ENCODE peak calls at places on chromosome 19, in seven cellular contexts. W, I, A, G, V, Z and X are unnamed samples.

GRCh38 chr19:52590728-52591127 is 20.6 kb downstream of the ZNF701 start:
- DNase-seq in W (no peak), I (no peak), A (no peak), G (no peak), V (no peak), Z (no peak), X (no peak)

GRCh38 chr19:51701468-51702100 is 8.5 kb downstream of the SPACA6 start:
- DNase-seq in W (no peak), I (no peak), A (no peak), G (no peak), V (no peak), Z (no peak), X (no peak)

GRCh38 chr19:40756502-40757110 is 5.6 kb downstream of the SNRPA start:
- DNase-seq in W (no peak), I (no peak), A (no peak), G (no peak), V (no peak), Z (no peak), X (no peak)

GRCh38 chr19:43501661-43502418 is 2.7 kb downstream of the PHLDB3 start:
- DNase-seq in W (no peak), I (no peak), A (no peak), G (no peak), V (peak; percentile 69), Z (no peak), X (no peak)

GRCh38 chr19:29145756-29146155 is 67.2 kb downstream of the UQCRFS1 start:
- DNase-seq in W (no peak), I (no peak), A (no peak), G (no peak), V (no peak), Z (no peak), X (no peak)

GRCh38 chr19:39405930-39406655 is 554 bp upstream of the ZFP36 start:
- DNase-seq in W (no peak), I (peak; percentile 78), A (no peak), G (peak; percentile 70), V (no peak), Z (peak; percentile 97), X (no peak)

GRCh38 chr19:32570081-32570785 is 10.8 kb upstream of the PDCD5 start:
- DNase-seq in W (peak; percentile 67), I (no peak), A (no peak), G (peak; percentile 5), V (no peak), Z (peak; percentile 43), X (no peak)

GRCh38 chr19:42626181-42626580 is 31.5 kb upstream of the CEACAM8 start:
- DNase-seq in W (no peak), I (no peak), A (no peak), G (no peak), V (no peak), Z (no peak), X (no peak)

GRCh38 chr19:46442808-46443450 is 14.2 kb upstream of the PNMA8C start:
- DNase-seq in W (peak; percentile 76), I (no peak), A (no peak), G (no peak), V (no peak), Z (no peak), X (no peak)

GRCh38 chr19:4984448-4984990 is 15.6 kb downstream of the KDM4B start:
- DNase-seq in W (no peak), I (no peak), A (no peak), G (no peak), V (no peak), Z (no peak), X (no peak)

GRCh38 chr19:51318687-51319675 is 7.5 kb downstream of the IGLON5 start:
- DNase-seq in W (no peak), I (no peak), A (no peak), G (no peak), V (no peak), Z (no peak), X (no peak)

GRCh38 chr19:1027953-1028902 is 1.8 kb downstream of the CNN2 start:
- DNase-seq in W (peak; percentile 96), I (no peak), A (peak; percentile 85), G (no peak), V (peak; percentile 88), Z (peak; percentile 70), X (no peak)

GRCh38 chr19:49528211-49528771 is 488 bp downstream of the RCN3 start:
- DNase-seq in W (no peak), I (peak; percentile 11), A (peak; percentile 74), G (no peak), V (peak; percentile 74), Z (no peak), X (no peak)

GRCh38 chr19:46732172-46732938 is 13.5 kb upstream of the FKRP start:
- DNase-seq in W (no peak), I (no peak), A (no peak), G (no peak), V (peak; percentile 36), Z (no peak), X (no peak)

GRCh38 chr19:43634877-43635560 is 4.6 kb downstream of the CADM4 start:
- DNase-seq in W (peak; percentile 23), I (no peak), A (no peak), G (no peak), V (no peak), Z (no peak), X (no peak)

GRCh38 chr19:18464646-18465045 is 26.7 kb upstream of the ISYNA1 start:
- DNase-seq in W (peak; percentile 98), I (peak; percentile 61), A (peak; percentile 91), G (peak; percentile 89), V (peak; percentile 92), Z (no peak), X (no peak)

GRCh38 chr19:17751103-17751911 is at the start of gene FCHO1:
- DNase-seq in W (no peak), I (no peak), A (peak; percentile 74), G (no peak), V (peak; percentile 75), Z (peak; percentile 84), X (no peak)

GRCh38 chr19:39341122-39341719 is 1.0 kb upstream of the SAMD4B start:
- DNase-seq in W (no peak), I (no peak), A (peak; percentile 54), G (peak; percentile 14), V (peak; percentile 66), Z (peak; percentile 9), X (no peak)

DNA sequence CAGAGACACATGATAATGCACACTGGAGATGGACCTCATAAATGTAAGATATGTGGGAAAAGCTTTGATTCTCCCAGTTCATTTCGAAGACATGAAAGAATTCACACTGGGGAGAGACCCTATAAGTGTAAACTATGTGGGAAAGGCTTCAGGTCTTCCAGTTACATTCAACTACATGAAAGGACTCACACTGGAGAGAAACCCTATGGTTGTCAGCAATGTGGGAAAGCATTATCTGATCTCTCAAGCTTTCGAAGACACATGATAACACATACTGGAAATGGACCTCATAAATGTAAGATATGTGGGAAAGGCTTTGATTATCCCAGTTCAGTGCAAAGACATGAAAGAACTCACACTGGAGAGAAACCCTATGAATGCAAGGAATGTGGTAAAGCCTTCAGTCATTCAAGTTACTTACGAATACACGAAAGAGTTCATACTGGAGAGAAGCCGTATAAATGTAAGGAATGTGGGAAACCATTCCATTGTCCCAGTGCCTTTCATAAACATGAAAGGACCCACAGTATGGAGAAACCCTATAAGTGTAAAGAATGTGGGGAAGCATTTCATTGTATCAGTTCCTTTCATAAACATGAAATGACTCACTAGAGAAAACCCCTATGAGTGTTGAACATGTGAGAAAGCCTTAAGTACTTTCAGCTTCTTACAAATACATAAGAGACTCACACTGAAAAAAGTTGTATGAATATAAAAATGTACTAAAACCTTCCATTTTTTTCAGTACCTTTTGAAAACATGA is 14.7 kb downstream of the ZNF441 start:
- DNase-seq in W (peak; percentile 23), I (no peak), A (no peak), G (no peak), V (no peak), Z (no peak), X (no peak)
- H3K9me3 ChIP-seq in W (peaks cover 22% of the 10 kb centered on the region), I (peaks cover 100% of the 10 kb centered on the region), A (peaks cover 26% of the 10 kb centered on the region), G (peaks cover 7% of the 10 kb centered on the region), V (peaks cover 7% of the 10 kb centered on the region), Z (peaks cover 89% of the 10 kb centered on the region), X (peaks cover 68% of the 10 kb centered on the region)

GRCh38 chr19:37594064-37594981 is at the start of the genes ZNF540 and ZNF571:
- DNase-seq in W (peak; percentile 93), I (peak; percentile 84), A (peak; percentile 96), G (peak; percentile 85), V (peak; percentile 96), Z (peak; percentile 91), X (peak; percentile 95)

DNA sequence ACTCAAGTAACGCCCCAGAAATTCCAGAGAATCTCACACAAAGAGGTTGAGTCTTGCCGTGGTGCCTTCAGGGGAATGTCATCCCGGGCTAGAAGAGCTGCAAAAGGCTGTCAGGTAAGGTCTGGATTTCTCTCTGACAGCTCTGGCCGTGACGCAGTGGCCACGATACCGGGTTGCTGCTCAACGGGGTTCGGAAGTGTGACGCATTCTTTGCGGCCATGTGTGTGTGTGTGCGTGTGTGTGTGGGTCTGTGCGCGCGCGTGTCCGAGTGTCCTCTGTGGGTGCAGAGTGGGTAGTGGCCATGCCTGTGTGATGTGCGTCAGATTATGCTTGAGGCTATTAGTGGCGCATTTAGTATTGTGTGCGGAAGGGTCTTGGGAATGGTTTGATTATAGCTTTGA is 306 bp downstream of the ZNF540 start:
- DNase-seq in W (no peak), I (peak; percentile 37), A (peak; percentile 81), G (peak; percentile 16), V (peak; percentile 88), Z (peak; percentile 40), X (no peak)
- H3K9me3 ChIP-seq in W (no peaks in the 10 kb centered on the region), I (peaks cover 12% of the 10 kb centered on the region), A (peaks cover 1% of the 10 kb centered on the region), G (no peaks in the 10 kb centered on the region), V (no peaks in the 10 kb centered on the region), Z (peaks cover 3% of the 10 kb centered on the region), X (peaks cover 6% of the 10 kb centered on the region)

DNA sequence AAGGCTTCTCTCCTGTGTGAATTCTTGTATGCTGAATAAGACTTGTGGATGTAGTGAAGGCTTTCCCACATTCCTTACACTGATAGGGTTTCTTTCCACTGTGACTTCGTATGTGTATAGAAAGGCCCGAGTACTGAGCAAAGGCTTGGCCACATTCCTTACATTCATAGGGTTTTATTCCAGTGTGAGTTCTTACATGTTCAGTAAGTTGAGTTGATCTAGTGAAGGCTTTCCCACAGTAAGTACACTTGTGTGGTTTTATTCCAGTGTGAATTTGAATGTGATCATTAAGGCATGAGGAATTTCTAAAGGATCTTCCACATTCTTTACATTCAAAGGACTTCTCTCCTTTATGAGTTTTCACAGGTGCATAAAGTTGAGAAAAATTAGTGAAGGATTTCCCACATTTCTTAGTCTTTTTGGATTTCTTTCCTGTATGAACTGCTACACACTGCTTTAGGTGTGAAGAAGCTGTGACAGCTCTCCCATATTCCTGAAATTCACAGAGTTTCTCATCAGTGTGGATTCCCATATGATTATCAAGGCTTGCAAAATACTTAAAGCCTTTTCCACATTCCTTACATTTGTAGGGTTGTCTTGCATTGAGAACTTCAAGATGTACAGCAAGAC is 10.4 kb downstream of the ZNF561 start:
- DNase-seq in W (peak; percentile 12), I (no peak), A (no peak), G (no peak), V (no peak), Z (no peak), X (no peak)
- H3K9me3 ChIP-seq in W (peaks cover 5% of the 10 kb centered on the region), I (peaks cover 55% of the 10 kb centered on the region), A (peaks cover 23% of the 10 kb centered on the region), G (no peaks in the 10 kb centered on the region), V (peaks cover 12% of the 10 kb centered on the region), Z (peaks cover 76% of the 10 kb centered on the region), X (peaks cover 65% of the 10 kb centered on the region)

DNA sequence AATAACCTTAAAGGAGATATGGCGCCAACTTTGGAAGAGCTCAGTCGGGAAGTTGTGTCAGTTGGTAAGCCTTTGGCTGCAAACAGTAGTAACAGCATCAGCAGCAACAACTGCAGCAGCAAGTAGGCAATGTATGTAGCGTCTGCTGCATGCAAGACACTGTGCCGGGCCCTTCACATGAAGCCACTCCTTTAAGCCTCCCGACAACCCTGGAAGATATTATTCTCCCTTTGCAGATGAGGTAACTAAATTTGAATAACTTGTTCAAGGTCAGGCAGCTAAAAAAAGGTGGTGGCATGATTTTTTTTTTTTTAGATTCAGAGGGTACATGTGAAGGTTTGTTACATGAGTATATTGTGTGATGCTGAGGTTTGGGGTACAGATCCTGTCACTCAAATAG is 19.7 kb downstream of the SIPA1L3 start:
- DNase-seq in W (no peak), I (no peak), A (no peak), G (no peak), V (no peak), Z (no peak), X (no peak)
- H3K9me3 ChIP-seq in W (no peaks in the 10 kb centered on the region), I (no peaks in the 10 kb centered on the region), A (no peaks in the 10 kb centered on the region), G (no peaks in the 10 kb centered on the region), V (no peaks in the 10 kb centered on the region), Z (no peaks in the 10 kb centered on the region), X (no peaks in the 10 kb centered on the region)